ENCODE peak calls at places on chromosomes 5 and 9, in five cellular contexts. W, M, Q, G and U are unnamed samples.

GRCh38 chr9:114117996-114118830 is 19.1 kb upstream of the KIF12 start:
- DNase-seq in W (no peak), M (no peak), Q (peak), G (no peak), U (no peak)

GRCh38 chr5:175691761-175692160 is 33.9 kb downstream of the HRH2 start:
- DNase-seq in W (no peak), M (no peak), Q (no peak), G (no peak), U (no peak)

GRCh38 chr9:135070198-135070951 is 17.1 kb upstream of the OLFM1 start:
- DNase-seq in W (no peak), M (no peak), Q (no peak), G (no peak), U (no peak)

GRCh38 chr9:27368317-27368985 is 71.5 kb upstream of the EQTN start:
- DNase-seq in W (peak), M (no peak), Q (no peak), G (peak), U (no peak)

GRCh38 chr5:31819926-31820516 is 181.1 kb downstream of the PDZD2 start:
- DNase-seq in W (no peak), M (no peak), Q (peak), G (no peak), U (no peak)

GRCh38 chr9:69932901-69933300 is 110.7 kb upstream of the MAMDC2 start:
- DNase-seq in W (peak), M (no peak), Q (peak), G (no peak), U (no peak)

GRCh38 chr5:78795757-78796156 is 147.2 kb upstream of the LHFPL2 start:
- DNase-seq in W (no peak), M (no peak), Q (no peak), G (peak), U (no peak)

GRCh38 chr9:3441197-3441816 is 84.5 kb downstream of the RFX3 start:
- DNase-seq in W (peak), M (peak), Q (peak), G (peak), U (peak)

GRCh38 chr5:37435261-37435660 is 56.1 kb downstream of the WDR70 start:
- DNase-seq in W (peak), M (no peak), Q (peak), G (peak), U (no peak)

GRCh38 chr5:25754895-25755294 is 1110.1 kb upstream of the CDH10 start:
- DNase-seq in W (peak), M (no peak), Q (no peak), G (no peak), U (no peak)

GRCh38 chr9:130414081-130414731 is 30.6 kb upstream of the ASS1 start:
- DNase-seq in W (no peak), M (no peak), Q (no peak), G (no peak), U (no peak)

GRCh38 chr9:113626735-113627495 is 163.4 kb downstream of the RGS3 start:
- DNase-seq in W (no peak), M (no peak), Q (no peak), G (no peak), U (no peak)

GRCh38 chr9:91162784-91163440 is 198.8 kb downstream of the AUH start:
- DNase-seq in W (peak), M (peak), Q (no peak), G (peak), U (no peak)

GRCh38 chr9:136875155-136875554 is 9.0 kb upstream of the EDF1 start:
- DNase-seq in W (no peak), M (no peak), Q (no peak), G (no peak), U (no peak)

GRCh38 chr5:149212203-149212951 is 59.3 kb upstream of the AFAP1L1 start:
- DNase-seq in W (peak), M (no peak), Q (no peak), G (peak), U (no peak)

GRCh38 chr5:134647750-134648424 is 698 bp upstream of the SEC24A start:
- DNase-seq in W (peak), M (no peak), Q (peak), G (peak), U (peak)

GRCh38 chr5:16540421-16540820 is 74.8 kb upstream of the ZNF622 start:
- DNase-seq in W (peak), M (no peak), Q (no peak), G (peak), U (peak)